ENCODE peak calls at places on chromosome 2, in nine cellular contexts. V, T, F, P, I, X, M, J and N are unnamed samples.

GRCh38 chr2:39411186-39411944 is 25.7 kb downstream of the MAP4K3 start:
- DNase-seq in M (no peak), V (no peak), T (peak; percentile 41), J (no peak), X (no peak), F (no peak), P (no peak), I (no peak), N (no peak)

GRCh38 chr2:15645720-15646385 is 54.2 kb downstream of the DDX1 start:
- DNase-seq in F (no peak), J (no peak), T (no peak), V (no peak), M (no peak), X (no peak), I (no peak), P (no peak), N (no peak)

GRCh38 chr2:20664071-20664390 is 2.9 kb upstream of the GDF7 start:
- DNase-seq in I (no peak), V (no peak), F (no peak), T (no peak), M (no peak), J (no peak), X (no peak), P (no peak), N (no peak)

GRCh38 chr2:102099536-102100293 is 42.8 kb upstream of the IL1R1 start:
- DNase-seq in J (no peak), T (no peak), F (no peak), X (no peak), I (no peak), M (no peak), P (no peak), V (no peak), N (no peak)

GRCh38 chr2:9740382-9741040 is 102.8 kb upstream of the TAF1B start:
- DNase-seq in X (no peak), V (no peak), P (no peak), M (no peak), T (no peak), I (no peak), J (no peak), F (no peak), N (no peak)

GRCh38 chr2:232668805-232669444 is 28.2 kb upstream of the GIGYF2 start:
- DNase-seq in P (peak; percentile 47), I (no peak), M (peak; percentile 13), V (no peak), J (no peak), X (no peak), T (no peak), F (no peak), N (no peak)

GRCh38 chr2:32129086-32129485 is 36.6 kb upstream of the SLC30A6 start:
- DNase-seq in I (no peak), T (no peak), P (no peak), X (no peak), V (no peak), F (no peak), M (no peak), J (no peak), N (no peak)

GRCh38 chr2:65969161-65969560 is 465.8 kb upstream of the MEIS1 start:
- DNase-seq in I (no peak), T (no peak), X (no peak), P (no peak), J (no peak), F (no peak), M (peak; percentile 24), V (no peak), N (no peak)

GRCh38 chr2:63842149-63843061 is 709 bp downstream of the UGP2 start:
- DNase-seq in J (peak; percentile 62), M (peak; percentile 36), X (no peak), F (no peak), T (peak; percentile 47), I (no peak), P (no peak), V (peak; percentile 11), N (no peak)

GRCh38 chr2:67808112-67808511 is 254.7 kb downstream of the C1D start:
- DNase-seq in V (no peak), P (no peak), J (no peak), F (no peak), I (no peak), X (no peak), T (no peak), M (no peak), N (no peak)

GRCh38 chr2:190507135-190507534 is 27.4 kb downstream of the NEMP2 start:
- DNase-seq in M (no peak), F (no peak), I (no peak), X (no peak), V (no peak), P (no peak), J (no peak), T (no peak), N (no peak)

GRCh38 chr2:2333076-2333475 is 2.0 kb upstream of the MYT1L start:
- DNase-seq in V (peak; percentile 89), F (no peak), M (no peak), J (no peak), X (peak; percentile 91), P (no peak), T (no peak), I (no peak), N (peak; percentile 67)

GRCh38 chr2:74146929-74147728 is 583 bp downstream of the BOLA3 start:
- DNase-seq in M (no peak), F (no peak), X (peak; percentile 16), P (no peak), I (no peak), V (no peak), J (peak; percentile 24), T (peak; percentile 63), N (peak; percentile 33)

GRCh38 chr2:64609229-64609994 is 44.3 kb downstream of the SERTAD2 start:
- DNase-seq in I (peak; percentile 60), T (peak; percentile 93), F (peak; percentile 80), V (no peak), P (peak; percentile 62), X (no peak), J (peak; percentile 54), M (peak; percentile 73), N (no peak)

GRCh38 chr2:74745766-74746165 is 88.2 kb upstream of the HK2 start:
- DNase-seq in X (no peak), P (no peak), I (no peak), T (no peak), J (no peak), F (no peak), M (no peak), V (no peak), N (no peak)

GRCh38 chr2:107525420-107525819 is 301.3 kb upstream of the RGPD4 start:
- DNase-seq in M (no peak), F (no peak), X (no peak), V (no peak), T (no peak), P (no peak), J (no peak), I (no peak), N (no peak)

GRCh38 chr2:196759378-196759706 is 40.1 kb downstream of the GTF3C3 start:
- DNase-seq in P (no peak), M (no peak), I (no peak), J (no peak), V (no peak), F (no peak), X (no peak), T (no peak), N (no peak)

GRCh38 chr2:219285894-219286425 is 6.8 kb downstream of the DNAJB2 start:
- DNase-seq in M (no peak), V (peak; percentile 75), P (peak; percentile 55), F (no peak), I (no peak), X (no peak), T (peak; percentile 47), J (no peak), N (peak; percentile 11)

GRCh38 chr2:100976634-100977391 is 25.3 kb upstream of the RPL31 start:
- DNase-seq in V (no peak), J (no peak), M (no peak), F (peak; percentile 5), X (no peak), T (no peak), P (no peak), I (no peak), N (no peak)

GRCh38 chr2:237487496-237487895 is 445 bp downstream of the MLPH start:
- DNase-seq in F (no peak), M (no peak), I (no peak), P (no peak), J (no peak), X (no peak), V (no peak), T (no peak), N (no peak)

GRCh38 chr2:11618708-11619062 is 51.3 kb downstream of the NTSR2 start:
- DNase-seq in T (no peak), M (no peak), I (no peak), J (no peak), P (no peak), F (no peak), X (no peak), V (no peak), N (no peak)